ENCODE peak calls at places on chromosomes 13 and 19, in four cellular contexts. V is HepG2, T is GM12892, Q is endothelial cell of umbilical vein. N is an unnamed sample.

GRCh38 chr19:43316591-43317319 is 36.7 kb upstream of the CD177 start:
- DNase-seq in Q (no peak), V (peak; percentile 56), T (no peak), N (no peak)

GRCh38 chr13:93967286-93967685 is 512.2 kb downstream of the DCT start:
- DNase-seq in Q (no peak), V (no peak), T (no peak), N (no peak)

GRCh38 chr13:81987677-81988357 is 1646.9 kb upstream of the SPRY2 start:
- DNase-seq in Q (no peak), V (no peak), T (no peak), N (no peak)

GRCh38 chr19:50488795-50489194 is 12.1 kb upstream of the GARIN5A start:
- DNase-seq in T (no peak), Q (no peak), V (no peak), N (no peak)

GRCh38 chr13:103277959-103278673 is 211.9 kb upstream of the SLC10A2 start:
- DNase-seq in V (no peak), Q (no peak), T (no peak), N (no peak)

GRCh38 chr13:78826312-78826711 is 167.4 kb upstream of the OBI1 start:
- DNase-seq in V (no peak), T (no peak), Q (no peak), N (no peak)

GRCh38 chr13:106156468-106156867 is 379.0 kb downstream of the EFNB2 start:
- DNase-seq in Q (peak; percentile 70), T (no peak), V (no peak), N (no peak)

GRCh38 chr13:98544105-98544710 is 32.7 kb downstream of the STK24 start:
- DNase-seq in Q (no peak), T (no peak), V (no peak), N (no peak)

GRCh38 chr13:35768551-35768950 is 292.1 kb upstream of the MAB21L1 start:
- DNase-seq in V (no peak), Q (no peak), T (no peak), N (no peak)

GRCh38 chr19:51367565-51368365 is 1.0 kb downstream of the CLDND2 start:
- DNase-seq in V (peak; percentile 96), T (peak; percentile 97), Q (peak; percentile 99), N (peak; percentile 100)

GRCh38 chr19:14033946-14034345 is 2.4 kb downstream of the IL27RA start:
- DNase-seq in T (no peak), V (no peak), Q (no peak), N (no peak)

GRCh38 chr13:61410669-61411297 is 4.9 kb downstream of the PCDH20 start:
- DNase-seq in T (no peak), V (peak; percentile 5), Q (peak; percentile 24), N (no peak)

GRCh38 chr13:31968473-31968872 is 63.1 kb upstream of the FRY start:
- DNase-seq in T (no peak), Q (no peak), V (no peak), N (no peak)

DNA sequence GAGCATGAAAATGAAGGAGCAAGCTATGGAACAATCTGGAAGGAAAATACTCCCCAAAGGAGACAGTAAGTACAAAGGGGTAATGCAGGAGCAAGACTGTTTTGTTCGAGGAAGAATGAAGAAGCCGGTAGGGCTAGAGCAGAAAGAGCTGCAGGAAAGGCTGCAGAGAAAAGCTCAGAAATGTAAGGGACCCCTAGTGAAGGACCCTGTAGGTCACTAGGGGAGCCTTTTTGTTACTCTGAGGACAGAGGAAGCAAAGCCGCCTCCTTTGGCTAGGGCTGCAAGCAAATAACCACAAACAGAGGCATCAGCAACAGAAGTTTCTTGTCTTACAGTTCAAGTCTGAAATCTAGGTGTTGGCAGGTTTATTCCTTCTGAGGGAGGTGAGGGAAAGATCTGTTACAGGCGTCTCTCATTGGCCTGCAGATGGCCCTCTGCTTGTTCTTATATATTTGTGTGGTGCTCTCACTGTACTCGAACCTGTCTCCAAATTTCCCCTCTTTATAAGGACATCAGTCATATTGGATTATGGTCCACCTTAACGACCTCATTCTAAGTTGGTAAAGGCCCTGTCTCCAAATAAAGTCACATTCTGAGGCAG is 362.3 kb downstream of the COG6 start:
- DNase-seq in V (no peak), Q (no peak), T (no peak), N (no peak)
- TF ChIP-seq POLR2AphosphoS5 in V (no peak), Q (no peak), T (no peak), N (no peak)

DNA sequence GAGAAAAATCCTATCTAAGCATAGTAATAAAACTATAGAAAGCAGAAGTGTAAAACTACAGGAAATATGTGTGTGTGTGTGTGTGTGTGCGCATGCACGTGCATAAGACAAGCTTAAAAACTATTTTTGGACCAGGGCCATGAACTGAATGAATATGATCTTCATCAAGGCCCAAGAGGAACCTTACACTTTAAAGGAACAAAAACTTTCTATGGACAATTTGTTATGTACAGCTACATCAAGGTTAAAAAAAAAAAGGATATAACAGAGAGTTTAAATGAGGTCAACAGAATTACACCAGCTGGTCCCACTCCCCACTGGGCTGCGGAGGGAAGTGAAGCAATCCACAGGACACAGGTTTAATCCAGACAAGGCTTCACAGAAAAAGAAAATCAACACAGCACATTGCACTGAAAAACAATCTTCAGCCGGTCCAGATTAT is 151.1 kb downstream of the LHFPL6 start:
- DNase-seq in Q (peak; percentile 86), V (no peak), T (no peak), N (no peak)
- TF ChIP-seq POLR2AphosphoS5 in Q (no peak), V (no peak), T (no peak), N (peak; percentile 19)

GRCh38 chr13:67273001-67273400 is 42.9 kb upstream of the PCDH9 start:
- DNase-seq in T (no peak), V (no peak), Q (no peak), N (no peak)
- TF ChIP-seq POLR2AphosphoS5 in T (no peak), V (no peak), Q (no peak), N (no peak)

GRCh38 chr19:2529473-2529918 is 53.6 kb downstream of the GADD45B start:
- DNase-seq in Q (peak; percentile 75), T (no peak), V (peak; percentile 90), N (no peak)
- TF ChIP-seq POLR2AphosphoS5 in Q (peak; percentile 42), T (no peak), V (no peak), N (no peak)

DNA sequence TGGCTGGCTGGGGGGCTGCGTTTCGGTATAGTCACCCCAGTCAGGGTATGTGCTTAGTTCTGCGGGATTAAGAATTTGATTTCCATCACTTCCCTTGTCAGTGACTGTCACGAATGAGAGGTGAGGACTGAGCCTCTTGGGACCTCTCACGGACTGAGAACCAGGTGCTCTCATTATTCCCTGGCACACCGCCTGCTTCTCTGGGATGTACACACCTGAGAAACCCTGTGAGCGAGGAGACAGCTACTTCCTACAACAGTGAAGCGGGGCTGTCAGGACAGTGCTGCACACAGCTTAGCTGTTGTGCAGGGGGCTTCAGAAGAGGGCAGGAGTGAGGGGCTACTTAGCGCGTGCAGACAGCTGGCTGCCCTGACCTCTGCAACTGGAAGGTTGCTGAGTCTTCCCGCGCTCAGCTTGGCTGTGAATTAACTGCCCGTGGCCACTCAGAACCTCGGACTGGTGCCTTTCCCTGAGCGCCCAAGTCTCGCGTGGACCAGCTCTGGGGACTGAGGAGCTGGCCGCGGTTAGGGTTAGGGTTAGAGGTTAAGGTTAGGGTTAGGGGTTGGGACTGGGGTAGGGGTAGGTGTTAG is 65.3 kb upstream of the MCF2L start:
- DNase-seq in Q (no peak), T (no peak), V (no peak), N (peak; percentile 53)
- TF ChIP-seq POLR2AphosphoS5 in Q (no peak), T (no peak), V (no peak), N (no peak)

GRCh38 chr19:38665950-38666661 is 18.7 kb downstream of the ACTN4 start:
- DNase-seq in Q (peak; percentile 94), V (peak; percentile 68), T (no peak), N (no peak)
- TF ChIP-seq POLR2AphosphoS5 in Q (no peak), V (no peak), T (no peak), N (no peak)

GRCh38 chr19:35124098-35125060 is 8.8 kb downstream of the FXYD3 start:
- DNase-seq in V (no peak), T (peak; percentile 98), Q (peak; percentile 89), N (peak; percentile 96)
- TF ChIP-seq POLR2AphosphoS5 in V (no peak), T (no peak), Q (peak; percentile 41), N (peak; percentile 33)